ENCODE peak calls at places on chromosomes 4 and X, in five cellular contexts. K is EL; I is stimulated activated CD4-positive, alpha-beta T cell treated with anti-CD3 and anti-CD28 coated beads, Interleukin-1b, Interleukin-23, amount 100 ng/mL, for 24 hours; Q is transverse colon; T is H7. X is an unnamed sample.

GRCh38 chrX:22666441-22666840 is 333.3 kb upstream of the DDX53 start:
- DNase-seq in K (peak), I (no peak), T (peak), Q (no peak), X (no peak)

GRCh38 chr4:124530464-124531077 is 182.0 kb downstream of the ANKRD50 start:
- DNase-seq in T (no peak), Q (no peak), K (peak), I (no peak), X (no peak)

GRCh38 chr4:142493255-142493976 is 352.7 kb downstream of the INPP4B start:
- DNase-seq in K (peak), T (no peak), I (no peak), Q (no peak), X (no peak)

GRCh38 chr4:166680801-166681200 is 553.5 kb downstream of the SPOCK3 start:
- DNase-seq in T (no peak), K (no peak), I (no peak), Q (no peak), X (no peak)

GRCh38 chr4:52914051-52914605 is 52.0 kb downstream of the RASL11B start:
- DNase-seq in T (no peak), K (peak), I (no peak), Q (no peak), X (no peak)

GRCh38 chr4:148017801-148018200 is 285.9 kb downstream of the ARHGAP10 start:
- DNase-seq in T (no peak), K (no peak), I (no peak), Q (no peak), X (no peak)

GRCh38 chrX:30027636-30028035 is 187.7 kb upstream of the MAGEB2 start:
- DNase-seq in I (no peak), Q (no peak), T (no peak), K (no peak), X (no peak)

GRCh38 chrX:56969559-56969958 is 25.8 kb downstream of the SPIN3 start:
- DNase-seq in I (no peak), K (no peak), T (no peak), Q (no peak), X (no peak)

GRCh38 chrX:9902651-9903050 is 64.5 kb upstream of the CLDN34 start:
- DNase-seq in T (no peak), I (no peak), Q (no peak), K (peak), X (no peak)

GRCh38 chr4:64736999-64737853 is 328.0 kb upstream of the TECRL start:
- DNase-seq in K (no peak), I (no peak), T (no peak), Q (no peak), X (no peak)

GRCh38 chr4:15438939-15439524 is 11.2 kb downstream of the C1QTNF7 start:
- DNase-seq in T (no peak), K (peak), I (no peak), Q (no peak), X (no peak)

X was measured in GM12878.